ENCODE peak calls at places on chromosomes 13 and 19, in ten cellular contexts. One of them, this sample, is unnamed.

GRCh38 chr19:40521276-40521675 is 54.5 kb downstream of the SPTBN4 start:
- DNase-seq in stimulated activated CD4-positive, alpha-beta T cell treated with anti-CD3 and anti-CD28 coated beads, TNF-alpha, amount 100 ng/mL, for 24 hours: no peak
- DNase-seq in cardiac muscle cell: no peak
- DNase-seq in hepatic stellate cell: no peak
- DNase-seq in GF-D8: no peak
- DNase-seq in cardiac fibroblast: peak
- DNase-seq in body of pancreas: no peak
- DNase-seq in lung microvascular endothelial cell: peak
- DNase-seq in NCI-H524: no peak
- DNase-seq in mammary epithelial cell: no peak
- DNase-seq in this sample: no peak

GRCh38 chr19:4654437-4655361 is 15.4 kb downstream of the TNFAIP8L1 start:
- DNase-seq in cardiac fibroblast: no peak
- DNase-seq in GF-D8: no peak
- DNase-seq in stimulated activated CD4-positive, alpha-beta T cell treated with anti-CD3 and anti-CD28 coated beads, TNF-alpha, amount 100 ng/mL, for 24 hours: no peak
- DNase-seq in hepatic stellate cell: no peak
- DNase-seq in NCI-H524: no peak
- DNase-seq in body of pancreas: no peak
- DNase-seq in lung microvascular endothelial cell: no peak
- DNase-seq in cardiac muscle cell: no peak
- DNase-seq in mammary epithelial cell: no peak
- DNase-seq in this sample: no peak

GRCh38 chr19:35936738-35937268 is 629 bp downstream of the LRFN3 start:
- DNase-seq in GF-D8: no peak
- DNase-seq in stimulated activated CD4-positive, alpha-beta T cell treated with anti-CD3 and anti-CD28 coated beads, TNF-alpha, amount 100 ng/mL, for 24 hours: no peak
- DNase-seq in mammary epithelial cell: no peak
- DNase-seq in hepatic stellate cell: no peak
- DNase-seq in body of pancreas: no peak
- DNase-seq in lung microvascular endothelial cell: no peak
- DNase-seq in cardiac fibroblast: no peak
- DNase-seq in cardiac muscle cell: no peak
- DNase-seq in NCI-H524: no peak
- DNase-seq in this sample: no peak

GRCh38 chr13:51444922-51445321 is 7.9 kb downstream of the INTS6 start:
- DNase-seq in cardiac fibroblast: peak
- DNase-seq in NCI-H524: no peak
- DNase-seq in mammary epithelial cell: no peak
- DNase-seq in GF-D8: peak
- DNase-seq in stimulated activated CD4-positive, alpha-beta T cell treated with anti-CD3 and anti-CD28 coated beads, TNF-alpha, amount 100 ng/mL, for 24 hours: no peak
- DNase-seq in cardiac muscle cell: no peak
- DNase-seq in hepatic stellate cell: no peak
- DNase-seq in body of pancreas: no peak
- DNase-seq in lung microvascular endothelial cell: peak
- DNase-seq in this sample: peak

GRCh38 chr19:38466050-38466449 is 32.6 kb downstream of the RYR1 start:
- DNase-seq in mammary epithelial cell: no peak
- DNase-seq in stimulated activated CD4-positive, alpha-beta T cell treated with anti-CD3 and anti-CD28 coated beads, TNF-alpha, amount 100 ng/mL, for 24 hours: no peak
- DNase-seq in cardiac fibroblast: no peak
- DNase-seq in NCI-H524: no peak
- DNase-seq in lung microvascular endothelial cell: no peak
- DNase-seq in GF-D8: no peak
- DNase-seq in hepatic stellate cell: no peak
- DNase-seq in cardiac muscle cell: no peak
- DNase-seq in body of pancreas: no peak
- DNase-seq in this sample: no peak

GRCh38 chr19:52946322-52947310 is 16.1 kb downstream of the ZNF816 start:
- DNase-seq in GF-D8: no peak
- DNase-seq in NCI-H524: no peak
- DNase-seq in body of pancreas: peak
- DNase-seq in stimulated activated CD4-positive, alpha-beta T cell treated with anti-CD3 and anti-CD28 coated beads, TNF-alpha, amount 100 ng/mL, for 24 hours: no peak
- DNase-seq in cardiac muscle cell: peak
- DNase-seq in cardiac fibroblast: no peak
- DNase-seq in mammary epithelial cell: no peak
- DNase-seq in lung microvascular endothelial cell: peak
- DNase-seq in hepatic stellate cell: no peak
- DNase-seq in this sample: no peak

GRCh38 chr13:35164324-35164932 is 222.4 kb downstream of the NBEA start:
- DNase-seq in cardiac muscle cell: peak
- DNase-seq in body of pancreas: no peak
- DNase-seq in stimulated activated CD4-positive, alpha-beta T cell treated with anti-CD3 and anti-CD28 coated beads, TNF-alpha, amount 100 ng/mL, for 24 hours: no peak
- DNase-seq in NCI-H524: no peak
- DNase-seq in mammary epithelial cell: peak
- DNase-seq in cardiac fibroblast: peak
- DNase-seq in lung microvascular endothelial cell: peak
- DNase-seq in GF-D8: peak
- DNase-seq in hepatic stellate cell: peak
- DNase-seq in this sample: peak

GRCh38 chr19:5020368-5020767 is 51.5 kb downstream of the KDM4B start:
- DNase-seq in mammary epithelial cell: no peak
- DNase-seq in GF-D8: no peak
- DNase-seq in hepatic stellate cell: no peak
- DNase-seq in cardiac muscle cell: no peak
- DNase-seq in lung microvascular endothelial cell: no peak
- DNase-seq in cardiac fibroblast: no peak
- DNase-seq in stimulated activated CD4-positive, alpha-beta T cell treated with anti-CD3 and anti-CD28 coated beads, TNF-alpha, amount 100 ng/mL, for 24 hours: no peak
- DNase-seq in body of pancreas: no peak
- DNase-seq in NCI-H524: no peak
- DNase-seq in this sample: no peak

GRCh38 chr13:23428183-23428528 is 5.3 kb downstream of the SACS start:
- DNase-seq in GF-D8: no peak
- DNase-seq in mammary epithelial cell: no peak
- DNase-seq in NCI-H524: no peak
- DNase-seq in stimulated activated CD4-positive, alpha-beta T cell treated with anti-CD3 and anti-CD28 coated beads, TNF-alpha, amount 100 ng/mL, for 24 hours: no peak
- DNase-seq in body of pancreas: no peak
- DNase-seq in cardiac fibroblast: peak
- DNase-seq in cardiac muscle cell: no peak
- DNase-seq in lung microvascular endothelial cell: peak
- DNase-seq in hepatic stellate cell: no peak
- DNase-seq in this sample: peak

GRCh38 chr13:65936249-65936648 is 1293.9 kb downstream of the PCDH9 start:
- DNase-seq in mammary epithelial cell: no peak
- DNase-seq in GF-D8: no peak
- DNase-seq in stimulated activated CD4-positive, alpha-beta T cell treated with anti-CD3 and anti-CD28 coated beads, TNF-alpha, amount 100 ng/mL, for 24 hours: no peak
- DNase-seq in hepatic stellate cell: no peak
- DNase-seq in cardiac fibroblast: no peak
- DNase-seq in body of pancreas: no peak
- DNase-seq in lung microvascular endothelial cell: no peak
- DNase-seq in cardiac muscle cell: no peak
- DNase-seq in NCI-H524: no peak
- DNase-seq in this sample: no peak

GRCh38 chr19:1445185-1445931 is 4.6 kb upstream of the APC2 start:
- DNase-seq in cardiac fibroblast: peak
- DNase-seq in stimulated activated CD4-positive, alpha-beta T cell treated with anti-CD3 and anti-CD28 coated beads, TNF-alpha, amount 100 ng/mL, for 24 hours: peak
- DNase-seq in hepatic stellate cell: peak
- DNase-seq in body of pancreas: peak
- DNase-seq in NCI-H524: no peak
- DNase-seq in lung microvascular endothelial cell: peak
- DNase-seq in cardiac muscle cell: peak
- DNase-seq in GF-D8: no peak
- DNase-seq in mammary epithelial cell: peak
- DNase-seq in this sample: peak

GRCh38 chr13:50318887-50319286 is 303.6 kb downstream of the KCNRG start:
- DNase-seq in mammary epithelial cell: no peak
- DNase-seq in stimulated activated CD4-positive, alpha-beta T cell treated with anti-CD3 and anti-CD28 coated beads, TNF-alpha, amount 100 ng/mL, for 24 hours: no peak
- DNase-seq in NCI-H524: no peak
- DNase-seq in cardiac muscle cell: no peak
- DNase-seq in lung microvascular endothelial cell: no peak
- DNase-seq in body of pancreas: no peak
- DNase-seq in cardiac fibroblast: no peak
- DNase-seq in GF-D8: no peak
- DNase-seq in hepatic stellate cell: no peak
- DNase-seq in this sample: no peak

GRCh38 chr19:56538761-56539263 is at the start of gene ZFP28:
- DNase-seq in NCI-H524: peak
- DNase-seq in stimulated activated CD4-positive, alpha-beta T cell treated with anti-CD3 and anti-CD28 coated beads, TNF-alpha, amount 100 ng/mL, for 24 hours: peak
- DNase-seq in mammary epithelial cell: no peak
- DNase-seq in body of pancreas: no peak
- DNase-seq in lung microvascular endothelial cell: no peak
- DNase-seq in GF-D8: peak
- DNase-seq in cardiac muscle cell: no peak
- DNase-seq in cardiac fibroblast: no peak
- DNase-seq in hepatic stellate cell: no peak
- DNase-seq in this sample: peak

GRCh38 chr13:43223206-43223605 is 199.8 kb downstream of the DNAJC15 start:
- DNase-seq in NCI-H524: no peak
- DNase-seq in cardiac muscle cell: no peak
- DNase-seq in cardiac fibroblast: no peak
- DNase-seq in lung microvascular endothelial cell: no peak
- DNase-seq in body of pancreas: no peak
- DNase-seq in stimulated activated CD4-positive, alpha-beta T cell treated with anti-CD3 and anti-CD28 coated beads, TNF-alpha, amount 100 ng/mL, for 24 hours: no peak
- DNase-seq in mammary epithelial cell: no peak
- DNase-seq in hepatic stellate cell: no peak
- DNase-seq in GF-D8: no peak
- DNase-seq in this sample: no peak

GRCh38 chr13:79194272-79194671 is 211.8 kb downstream of the RBM26 start:
- DNase-seq in body of pancreas: no peak
- DNase-seq in NCI-H524: no peak
- DNase-seq in cardiac fibroblast: no peak
- DNase-seq in cardiac muscle cell: no peak
- DNase-seq in GF-D8: no peak
- DNase-seq in mammary epithelial cell: no peak
- DNase-seq in hepatic stellate cell: no peak
- DNase-seq in lung microvascular endothelial cell: no peak
- DNase-seq in stimulated activated CD4-positive, alpha-beta T cell treated with anti-CD3 and anti-CD28 coated beads, TNF-alpha, amount 100 ng/mL, for 24 hours: peak
- DNase-seq in this sample: no peak

GRCh38 chr13:66345988-66346387 is 884.1 kb downstream of the PCDH9 start:
- DNase-seq in NCI-H524: no peak
- DNase-seq in mammary epithelial cell: no peak
- DNase-seq in body of pancreas: no peak
- DNase-seq in hepatic stellate cell: no peak
- DNase-seq in lung microvascular endothelial cell: no peak
- DNase-seq in stimulated activated CD4-positive, alpha-beta T cell treated with anti-CD3 and anti-CD28 coated beads, TNF-alpha, amount 100 ng/mL, for 24 hours: no peak
- DNase-seq in cardiac muscle cell: no peak
- DNase-seq in cardiac fibroblast: no peak
- DNase-seq in GF-D8: no peak
- DNase-seq in this sample: no peak

GRCh38 chr19:42003506-42004294 is 9.7 kb upstream of the ATP1A3 start:
- DNase-seq in lung microvascular endothelial cell: no peak
- DNase-seq in GF-D8: no peak
- DNase-seq in mammary epithelial cell: no peak
- DNase-seq in stimulated activated CD4-positive, alpha-beta T cell treated with anti-CD3 and anti-CD28 coated beads, TNF-alpha, amount 100 ng/mL, for 24 hours: no peak
- DNase-seq in NCI-H524: no peak
- DNase-seq in hepatic stellate cell: no peak
- DNase-seq in cardiac muscle cell: no peak
- DNase-seq in body of pancreas: no peak
- DNase-seq in cardiac fibroblast: no peak
- DNase-seq in this sample: no peak

GRCh38 chr19:3167533-3168272 is 10.9 kb upstream of the S1PR4 start:
- DNase-seq in hepatic stellate cell: no peak
- DNase-seq in cardiac fibroblast: no peak
- DNase-seq in lung microvascular endothelial cell: no peak
- DNase-seq in GF-D8: no peak
- DNase-seq in cardiac muscle cell: no peak
- DNase-seq in NCI-H524: no peak
- DNase-seq in body of pancreas: no peak
- DNase-seq in stimulated activated CD4-positive, alpha-beta T cell treated with anti-CD3 and anti-CD28 coated beads, TNF-alpha, amount 100 ng/mL, for 24 hours: no peak
- DNase-seq in mammary epithelial cell: no peak
- DNase-seq in this sample: no peak

GRCh38 chr19:296476-297225 is 5.4 kb upstream of the PLPP2 start:
- DNase-seq in NCI-H524: no peak
- DNase-seq in lung microvascular endothelial cell: no peak
- DNase-seq in stimulated activated CD4-positive, alpha-beta T cell treated with anti-CD3 and anti-CD28 coated beads, TNF-alpha, amount 100 ng/mL, for 24 hours: no peak
- DNase-seq in cardiac fibroblast: no peak
- DNase-seq in GF-D8: no peak
- DNase-seq in body of pancreas: peak
- DNase-seq in mammary epithelial cell: no peak
- DNase-seq in cardiac muscle cell: no peak
- DNase-seq in hepatic stellate cell: no peak
- DNase-seq in this sample: no peak

GRCh38 chr19:17647071-17648020 is 40.8 kb downstream of the UNC13A start:
- DNase-seq in NCI-H524: no peak
- DNase-seq in body of pancreas: no peak
- DNase-seq in hepatic stellate cell: no peak
- DNase-seq in stimulated activated CD4-positive, alpha-beta T cell treated with anti-CD3 and anti-CD28 coated beads, TNF-alpha, amount 100 ng/mL, for 24 hours: no peak
- DNase-seq in cardiac fibroblast: no peak
- DNase-seq in mammary epithelial cell: no peak
- DNase-seq in GF-D8: no peak
- DNase-seq in cardiac muscle cell: no peak
- DNase-seq in lung microvascular endothelial cell: no peak
- DNase-seq in this sample: no peak

GRCh38 chr13:77533875-77534788 is 1.4 kb upstream of the SCEL start:
- DNase-seq in lung microvascular endothelial cell: no peak
- DNase-seq in cardiac fibroblast: no peak
- DNase-seq in body of pancreas: no peak
- DNase-seq in GF-D8: no peak
- DNase-seq in hepatic stellate cell: no peak
- DNase-seq in cardiac muscle cell: no peak
- DNase-seq in NCI-H524: no peak
- DNase-seq in stimulated activated CD4-positive, alpha-beta T cell treated with anti-CD3 and anti-CD28 coated beads, TNF-alpha, amount 100 ng/mL, for 24 hours: no peak
- DNase-seq in mammary epithelial cell: no peak
- DNase-seq in this sample: no peak

GRCh38 chr19:57947088-57947418 is 453 bp downstream of the ZNF256 start:
- DNase-seq in lung microvascular endothelial cell: no peak
- DNase-seq in body of pancreas: no peak
- DNase-seq in NCI-H524: no peak
- DNase-seq in mammary epithelial cell: peak
- DNase-seq in hepatic stellate cell: no peak
- DNase-seq in cardiac muscle cell: peak
- DNase-seq in GF-D8: no peak
- DNase-seq in stimulated activated CD4-positive, alpha-beta T cell treated with anti-CD3 and anti-CD28 coated beads, TNF-alpha, amount 100 ng/mL, for 24 hours: no peak
- DNase-seq in cardiac fibroblast: no peak
- DNase-seq in this sample: no peak

GRCh38 chr13:31739226-31739625 is at the start of gene RXFP2:
- DNase-seq in stimulated activated CD4-positive, alpha-beta T cell treated with anti-CD3 and anti-CD28 coated beads, TNF-alpha, amount 100 ng/mL, for 24 hours: no peak
- DNase-seq in cardiac muscle cell: no peak
- DNase-seq in NCI-H524: no peak
- DNase-seq in body of pancreas: no peak
- DNase-seq in cardiac fibroblast: no peak
- DNase-seq in GF-D8: no peak
- DNase-seq in hepatic stellate cell: no peak
- DNase-seq in lung microvascular endothelial cell: no peak
- DNase-seq in mammary epithelial cell: no peak
- DNase-seq in this sample: no peak

GRCh38 chr19:52231154-52231565 is 38.2 kb upstream of the ZNF766 start:
- DNase-seq in cardiac muscle cell: no peak
- DNase-seq in lung microvascular endothelial cell: no peak
- DNase-seq in GF-D8: no peak
- DNase-seq in NCI-H524: no peak
- DNase-seq in hepatic stellate cell: no peak
- DNase-seq in cardiac fibroblast: no peak
- DNase-seq in stimulated activated CD4-positive, alpha-beta T cell treated with anti-CD3 and anti-CD28 coated beads, TNF-alpha, amount 100 ng/mL, for 24 hours: no peak
- DNase-seq in body of pancreas: no peak
- DNase-seq in mammary epithelial cell: peak
- DNase-seq in this sample: no peak

GRCh38 chr13:59356607-59357006 is 807.1 kb downstream of the DIAPH3 start:
- DNase-seq in cardiac muscle cell: no peak
- DNase-seq in lung microvascular endothelial cell: peak
- DNase-seq in NCI-H524: peak
- DNase-seq in cardiac fibroblast: peak
- DNase-seq in stimulated activated CD4-positive, alpha-beta T cell treated with anti-CD3 and anti-CD28 coated beads, TNF-alpha, amount 100 ng/mL, for 24 hours: no peak
- DNase-seq in hepatic stellate cell: peak
- DNase-seq in mammary epithelial cell: no peak
- DNase-seq in GF-D8: peak
- DNase-seq in body of pancreas: peak
- DNase-seq in this sample: peak

GRCh38 chr19:19171821-19172532 is 1.9 kb upstream of the MEF2B start:
- DNase-seq in lung microvascular endothelial cell: no peak
- DNase-seq in cardiac fibroblast: peak
- DNase-seq in stimulated activated CD4-positive, alpha-beta T cell treated with anti-CD3 and anti-CD28 coated beads, TNF-alpha, amount 100 ng/mL, for 24 hours: no peak
- DNase-seq in hepatic stellate cell: no peak
- DNase-seq in mammary epithelial cell: no peak
- DNase-seq in GF-D8: peak
- DNase-seq in body of pancreas: no peak
- DNase-seq in cardiac muscle cell: no peak
- DNase-seq in NCI-H524: no peak
- DNase-seq in this sample: peak

GRCh38 chr13:51729853-51730553 is 74.0 kb downstream of the DHRS12 start:
- DNase-seq in cardiac fibroblast: peak
- DNase-seq in lung microvascular endothelial cell: peak
- DNase-seq in stimulated activated CD4-positive, alpha-beta T cell treated with anti-CD3 and anti-CD28 coated beads, TNF-alpha, amount 100 ng/mL, for 24 hours: peak
- DNase-seq in NCI-H524: no peak
- DNase-seq in GF-D8: no peak
- DNase-seq in cardiac muscle cell: no peak
- DNase-seq in body of pancreas: peak
- DNase-seq in mammary epithelial cell: peak
- DNase-seq in hepatic stellate cell: peak
- DNase-seq in this sample: peak

GRCh38 chr13:47112205-47112896 is 215.5 kb upstream of the HTR2A start:
- DNase-seq in GF-D8: no peak
- DNase-seq in lung microvascular endothelial cell: no peak
- DNase-seq in hepatic stellate cell: no peak
- DNase-seq in cardiac fibroblast: no peak
- DNase-seq in stimulated activated CD4-positive, alpha-beta T cell treated with anti-CD3 and anti-CD28 coated beads, TNF-alpha, amount 100 ng/mL, for 24 hours: no peak
- DNase-seq in NCI-H524: no peak
- DNase-seq in mammary epithelial cell: peak
- DNase-seq in body of pancreas: no peak
- DNase-seq in cardiac muscle cell: no peak
- DNase-seq in this sample: no peak

This sample was measured in myocyte.